ENCODE peak calls at places on chromosomes 11 and 22, in eight cellular contexts. H is Peyer's patch, B is spleen, U is endodermal cell, V is uterus, M is tibial artery, L is cardiac fibroblast, O is BJ. Q is an unnamed sample.

GRCh38 chr22:35425971-35426800 is 26.2 kb downstream of the MCM5 start:
- DNase-seq in H (no peak), B (no peak), U (peak), V (no peak), M (no peak), L (no peak), O (no peak), Q (no peak)

GRCh38 chr11:77821349-77821851 is 456 bp downstream of the AAMDC start:
- DNase-seq in H (peak), B (peak), U (no peak), V (no peak), M (peak), L (peak), O (no peak), Q (no peak)

GRCh38 chr22:36143956-36144355 is 16.6 kb downstream of the APOL3 start:
- DNase-seq in H (no peak), B (no peak), U (no peak), V (no peak), M (no peak), L (no peak), O (no peak), Q (no peak)

GRCh38 chr22:42061041-42061440 is 9.6 kb downstream of the NAGA start:
- DNase-seq in H (no peak), B (peak), U (no peak), V (no peak), M (no peak), L (no peak), O (no peak), Q (no peak)

GRCh38 chr22:35918466-35918865 is 110.2 kb downstream of the RBFOX2 start:
- DNase-seq in H (no peak), B (no peak), U (no peak), V (no peak), M (no peak), L (no peak), O (no peak), Q (no peak)

GRCh38 chr11:85096939-85097338 is 530.2 kb downstream of the DLG2 start:
- DNase-seq in H (peak), B (no peak), U (no peak), V (no peak), M (no peak), L (no peak), O (no peak), Q (no peak)

GRCh38 chr11:96019810-96020747 is 96.2 kb upstream of the MTMR2 start:
- DNase-seq in H (no peak), B (no peak), U (no peak), V (no peak), M (no peak), L (no peak), O (no peak), Q (no peak)

GRCh38 chr22:31588970-31589675 is 72.9 kb downstream of the PISD start:
- DNase-seq in H (no peak), B (no peak), U (no peak), V (no peak), M (no peak), L (no peak), O (no peak), Q (no peak)

GRCh38 chr22:39717099-39717498 is 146.5 kb downstream of the CACNA1I start:
- DNase-seq in H (no peak), B (no peak), U (no peak), V (no peak), M (no peak), L (no peak), O (no peak), Q (peak)

GRCh38 chr11:128519353-128519752 is 68.0 kb downstream of the ETS1 start:
- DNase-seq in H (no peak), B (no peak), U (no peak), V (no peak), M (no peak), L (peak), O (no peak), Q (no peak)

GRCh38 chr11:128516886-128517285 is 70.5 kb downstream of the ETS1 start:
- DNase-seq in H (no peak), B (no peak), U (no peak), V (no peak), M (no peak), L (peak), O (no peak), Q (no peak)

GRCh38 chr11:128516467-128516778 is 70.9 kb downstream of the ETS1 start:
- DNase-seq in H (no peak), B (no peak), U (no peak), V (no peak), M (no peak), L (no peak), O (no peak), Q (no peak)

GRCh38 chr11:128518493-128519207 is 68.7 kb downstream of the ETS1 start:
- DNase-seq in H (no peak), B (no peak), U (no peak), V (no peak), M (no peak), L (peak), O (no peak), Q (no peak)

DNA sequence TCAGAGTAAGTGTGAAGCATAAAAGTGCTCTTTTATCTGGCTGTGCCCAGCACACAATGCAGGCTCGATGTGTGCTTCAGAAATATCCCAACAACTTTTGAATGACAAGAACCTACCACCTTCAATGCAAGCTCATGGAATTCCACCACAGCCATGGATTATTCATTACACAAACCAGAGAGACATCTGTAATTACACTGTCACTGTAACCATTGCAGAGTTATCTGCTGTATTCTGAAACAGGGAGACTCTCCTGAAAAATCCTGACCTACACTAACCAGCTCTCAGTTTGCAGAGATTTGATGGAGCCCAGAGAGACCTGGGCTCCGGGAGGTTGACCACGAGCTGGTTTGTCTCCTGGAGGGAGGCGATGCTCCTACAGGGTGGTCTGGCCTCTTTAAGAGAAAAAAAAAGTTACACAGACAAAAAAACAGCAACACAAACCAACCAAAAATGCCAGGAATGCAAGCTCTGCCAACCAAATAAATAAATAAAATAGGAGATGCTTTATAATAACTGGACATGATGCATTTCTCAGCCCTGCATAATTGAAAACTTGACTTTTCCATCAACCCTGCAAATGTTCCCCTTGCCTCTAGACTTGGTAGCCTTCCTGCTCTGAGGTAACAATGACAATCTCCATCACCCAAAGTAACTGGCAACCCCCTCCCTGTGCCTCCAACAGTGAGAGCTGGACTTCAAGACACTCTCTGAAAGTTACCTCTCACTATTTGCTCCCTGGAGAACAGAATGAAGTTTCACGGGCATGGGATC is 69.7 kb downstream of the ETS1 start:
- DNase-seq in H (no peak), B (no peak), U (no peak), V (no peak), M (no peak), L (peak), O (peak), Q (no peak)
- TF ChIP-seq CTCF in H (no peak), B (no peak), U (no peak), V (no peak), M (no peak), L (no peak), O (no peak), Q (no peak)

GRCh38 chr22:25892678-25893077 is 150.7 kb downstream of the MYO18B start:
- DNase-seq in H (no peak), B (no peak), U (no peak), V (no peak), M (no peak), L (no peak), O (no peak), Q (no peak)

GRCh38 chr22:25895678-25896077 is 153.7 kb downstream of the MYO18B start:
- DNase-seq in H (no peak), B (no peak), U (no peak), V (no peak), M (no peak), L (no peak), O (no peak), Q (no peak)

GRCh38 chr22:25898707-25899365 is 156.8 kb downstream of the MYO18B start:
- DNase-seq in H (no peak), B (no peak), U (peak), V (no peak), M (no peak), L (peak), O (no peak), Q (no peak)

GRCh38 chr22:25896592-25896991 is 154.6 kb downstream of the MYO18B start:
- DNase-seq in H (no peak), B (no peak), U (no peak), V (no peak), M (no peak), L (no peak), O (no peak), Q (no peak)

DNA sequence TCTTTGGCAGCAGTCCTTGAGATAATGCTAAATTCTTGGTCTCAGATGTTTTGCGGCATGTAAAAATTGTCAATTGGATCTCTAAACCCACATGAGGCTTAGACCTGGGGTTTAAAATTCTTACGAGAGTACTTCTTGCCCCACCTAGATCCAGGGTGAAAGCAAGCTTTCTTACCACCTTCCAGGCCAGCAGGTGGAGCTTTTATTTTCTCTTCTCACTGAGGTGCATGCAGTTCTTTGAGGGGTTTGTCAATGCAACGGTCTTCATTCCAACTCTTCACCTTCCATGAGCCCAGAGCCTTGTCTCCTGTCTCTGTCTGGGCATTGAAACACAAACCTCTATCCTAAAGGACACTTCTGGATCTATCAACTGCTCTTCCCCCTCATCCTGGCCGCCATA is 154.1 kb downstream of the MYO18B start:
- DNase-seq in H (no peak), B (no peak), U (no peak), V (no peak), M (no peak), L (no peak), O (no peak), Q (no peak)
- TF ChIP-seq CTCF in H (no peak), B (no peak), U (peak), V (no peak), M (no peak), L (no peak), O (no peak), Q (no peak)

GRCh38 chr11:108786281-108786990 is 121.6 kb downstream of the DDX10 start:
- DNase-seq in H (no peak), B (no peak), U (no peak), V (no peak), M (no peak), L (no peak), O (no peak), Q (no peak)

GRCh38 chr11:108793138-108793537 is 128.3 kb downstream of the DDX10 start:
- DNase-seq in H (no peak), B (no peak), U (no peak), V (no peak), M (no peak), L (no peak), O (no peak), Q (no peak)

GRCh38 chr11:108790501-108791299 is 125.8 kb downstream of the DDX10 start:
- DNase-seq in H (no peak), B (no peak), U (no peak), V (no peak), M (no peak), L (no peak), O (no peak), Q (no peak)

GRCh38 chr11:108787105-108787504 is 122.2 kb downstream of the DDX10 start:
- DNase-seq in H (no peak), B (no peak), U (no peak), V (no peak), M (no peak), L (no peak), O (no peak), Q (no peak)

GRCh38 chr11:108788565-108789199 is 123.8 kb downstream of the DDX10 start:
- DNase-seq in H (no peak), B (no peak), U (peak), V (no peak), M (no peak), L (peak), O (no peak), Q (no peak)
- TF ChIP-seq CTCF in H (peak), B (no peak), U (peak), V (no peak), M (no peak), L (peak), O (peak), Q (no peak)

DNA sequence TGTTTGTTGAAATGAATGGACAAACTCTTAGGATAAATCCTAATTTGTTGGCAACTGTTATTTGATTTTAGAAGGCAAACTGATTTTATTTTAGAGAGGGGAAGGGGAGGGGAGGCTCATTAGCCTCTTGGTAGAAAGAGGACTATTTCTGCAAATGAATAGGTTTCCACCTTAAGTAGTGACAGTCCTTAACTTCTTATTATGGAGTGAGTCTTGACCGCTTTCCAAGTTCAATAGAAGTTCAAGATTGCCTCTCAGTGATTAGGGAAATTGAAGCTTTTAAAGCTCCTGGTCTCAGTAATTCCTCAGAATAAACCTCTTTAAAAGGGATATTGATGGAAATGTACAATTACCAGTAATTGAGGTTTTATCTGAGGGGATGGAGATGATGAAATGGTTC is 55.7 kb downstream of the PANX1 start:
- DNase-seq in H (no peak), B (no peak), U (no peak), V (no peak), M (no peak), L (no peak), O (no peak), Q (no peak)
- TF ChIP-seq CTCF in H (no peak), B (no peak), U (no peak), V (no peak), M (no peak), L (no peak), O (no peak), Q (no peak)